ENCODE peak calls at places on chromosomes 12 and 14, in seven cellular contexts. A is fibroblast of lung, S is neural progenitor cell, X is esophagus squamous epithelium, R is astrocyte, C is BE2C, M is breast epithelium. O is an unnamed sample. For H3K27me3, the result is how much of the 10 kb centered on the place peaks cover.

GRCh38 chr12:95789126-95790024 is 1.2 kb downstream of the NTN4 start:
- DNase-seq in A (no peak), S (peak), X (no peak), R (no peak), C (peak), M (no peak), O (no peak)

GRCh38 chr12:75955251-75955650 is 76.3 kb downstream of the PHLDA1 start:
- DNase-seq in A (no peak), S (no peak), X (no peak), R (no peak), C (no peak), M (no peak), O (no peak)

GRCh38 chr14:101634453-101635237 is 73.3 kb downstream of the DIO3 start:
- DNase-seq in A (no peak), S (no peak), X (no peak), R (no peak), C (no peak), M (no peak), O (no peak)

GRCh38 chr14:101411770-101412169 is 149.5 kb upstream of the DIO3 start:
- DNase-seq in A (no peak), S (no peak), X (no peak), R (no peak), C (no peak), M (no peak), O (no peak)

GRCh38 chr14:93683241-93683640 is 105.0 kb downstream of the PRIMA1 start:
- DNase-seq in A (no peak), S (peak), X (no peak), R (no peak), C (peak), M (no peak), O (no peak)

GRCh38 chr14:103910262-103910935 is 17.9 kb upstream of the TDRD9 start:
- DNase-seq in A (peak), S (peak), X (no peak), R (peak), C (peak), M (peak), O (peak)

GRCh38 chr14:87000071-87000470 is 992.9 kb downstream of the GALC start:
- DNase-seq in A (no peak), S (peak), X (no peak), R (no peak), C (no peak), M (no peak), O (no peak)

GRCh38 chr14:44895716-44896115 is 66.0 kb downstream of the KLHL28 start:
- DNase-seq in A (peak), S (no peak), X (no peak), R (peak), C (no peak), M (no peak), O (no peak)

GRCh38 chr12:89461649-89462612 is 62.7 kb downstream of the GALNT4 start:
- DNase-seq in A (peak), S (peak), X (no peak), R (peak), C (no peak), M (no peak), O (no peak)

GRCh38 chr12:57340104-57340503 is 89.1 kb upstream of the STAC3 start:
- DNase-seq in A (peak), S (peak), X (no peak), R (peak), C (no peak), M (no peak), O (peak)

GRCh38 chr14:104105071-104105821 is 19.7 kb downstream of the ASPG start:
- DNase-seq in A (no peak), S (no peak), X (no peak), R (no peak), C (no peak), M (peak), O (no peak)

GRCh38 chr12:50613463-50613862 is 108.7 kb downstream of the DIP2B start:
- DNase-seq in A (no peak), S (no peak), X (no peak), R (no peak), C (no peak), M (no peak), O (no peak)

GRCh38 chr12:112837629-112838191 is 46.2 kb downstream of the RPH3A start:
- DNase-seq in A (peak), S (no peak), X (no peak), R (peak), C (no peak), M (no peak), O (no peak)

GRCh38 chr12:52205584-52206308 is 13.9 kb upstream of the KRT80 start:
- DNase-seq in A (no peak), S (no peak), X (no peak), R (no peak), C (peak), M (peak), O (peak)

GRCh38 chr12:68794653-68795253 is 13.2 kb upstream of the MDM2 start:
- DNase-seq in A (peak), S (no peak), X (no peak), R (peak), C (no peak), M (no peak), O (no peak)

GRCh38 chr12:9761407-9761736 is 671 bp upstream of the CD69 start:
- DNase-seq in A (peak), S (no peak), X (no peak), R (peak), C (no peak), M (no peak), O (no peak)

GRCh38 chr12:131831021-131831571 is 2.9 kb downstream of the MMP17 start:
- DNase-seq in A (peak), S (no peak), X (no peak), R (no peak), C (peak), M (no peak), O (no peak)

GRCh38 chr14:61406198-61406597 is 84.8 kb downstream of the PRKCH start:
- DNase-seq in A (no peak), S (peak), X (no peak), R (no peak), C (no peak), M (no peak), O (no peak)

GRCh38 chr14:92659765-92660561 is 88.5 kb downstream of the LGMN start:
- DNase-seq in A (no peak), S (no peak), X (no peak), R (no peak), C (no peak), M (no peak), O (peak)

GRCh38 chr12:103257763-103258162 is 238.0 kb downstream of the C12orf42 start:
- DNase-seq in A (no peak), S (no peak), X (no peak), R (no peak), C (no peak), M (no peak), O (no peak)

GRCh38 chr14:54117401-54117800 is 160.8 kb upstream of the BMP4 start:
- DNase-seq in A (no peak), S (no peak), X (no peak), R (no peak), C (no peak), M (no peak), O (no peak)

GRCh38 chr14:75910048-75910447 is 71.7 kb downstream of the TGFB3 start:
- DNase-seq in A (no peak), S (no peak), X (no peak), R (no peak), C (no peak), M (no peak), O (no peak)

GRCh38 chr12:124744659-124745467 is 118.8 kb downstream of the SCARB1 start:
- DNase-seq in A (no peak), S (no peak), X (no peak), R (no peak), C (peak), M (no peak), O (peak)

GRCh38 chr12:50786498-50787231 is 22.8 kb downstream of the ATF1 start:
- DNase-seq in A (peak), S (no peak), X (no peak), R (peak), C (no peak), M (no peak), O (no peak)

GRCh38 chr12:24034894-24035293 is 85.4 kb upstream of the SOX5 start:
- DNase-seq in A (no peak), S (no peak), X (no peak), R (no peak), C (no peak), M (no peak), O (no peak)
- TF ChIP-seq CTCF in A (no peak), S (no peak), X (no peak), R (no peak), C (no peak), M (no peak), O (no peak)

DNA sequence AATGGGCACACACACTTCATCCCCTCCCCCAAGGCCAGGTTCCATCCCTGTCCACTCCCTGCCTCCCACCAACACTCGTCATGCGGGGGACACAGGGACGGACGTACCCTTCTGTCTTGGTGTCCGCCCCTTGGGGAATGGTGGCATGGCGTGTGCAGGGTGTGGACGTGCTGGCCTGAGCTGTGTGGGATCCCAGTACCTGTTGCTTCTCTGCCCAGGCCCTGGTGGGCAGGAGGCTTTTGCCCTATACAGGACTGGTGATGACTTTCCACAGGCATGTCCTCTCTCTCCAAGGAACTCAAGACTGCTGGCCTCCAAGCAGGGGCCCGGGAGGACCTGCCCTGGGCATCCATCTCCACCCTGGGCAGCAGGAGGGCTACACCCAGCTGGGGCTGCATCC is 195.8 kb upstream of the PRMT8 start:
- DNase-seq in A (no peak), S (no peak), X (no peak), R (no peak), C (no peak), M (no peak), O (no peak)
- H3K27me3 ChIP-seq in A (under half), S (under half), X (half or more), R (under half), C (under half), M (under half), O (under half)

GRCh38 chr14:50954811-50955372 is 10.6 kb upstream of the PYGL start:
- DNase-seq in A (peak), S (peak), X (no peak), R (peak), C (no peak), M (no peak), O (no peak)

GRCh38 chr14:50953497-50953896 is 9.2 kb upstream of the PYGL start:
- DNase-seq in A (no peak), S (no peak), X (no peak), R (no peak), C (no peak), M (no peak), O (no peak)

GRCh38 chr14:50951032-50951431 is 6.7 kb upstream of the PYGL start:
- DNase-seq in A (no peak), S (no peak), X (no peak), R (no peak), C (no peak), M (no peak), O (no peak)

GRCh38 chr14:50957296-50957695 is 13.0 kb upstream of the PYGL start:
- DNase-seq in A (peak), S (no peak), X (no peak), R (peak), C (peak), M (no peak), O (no peak)

DNA sequence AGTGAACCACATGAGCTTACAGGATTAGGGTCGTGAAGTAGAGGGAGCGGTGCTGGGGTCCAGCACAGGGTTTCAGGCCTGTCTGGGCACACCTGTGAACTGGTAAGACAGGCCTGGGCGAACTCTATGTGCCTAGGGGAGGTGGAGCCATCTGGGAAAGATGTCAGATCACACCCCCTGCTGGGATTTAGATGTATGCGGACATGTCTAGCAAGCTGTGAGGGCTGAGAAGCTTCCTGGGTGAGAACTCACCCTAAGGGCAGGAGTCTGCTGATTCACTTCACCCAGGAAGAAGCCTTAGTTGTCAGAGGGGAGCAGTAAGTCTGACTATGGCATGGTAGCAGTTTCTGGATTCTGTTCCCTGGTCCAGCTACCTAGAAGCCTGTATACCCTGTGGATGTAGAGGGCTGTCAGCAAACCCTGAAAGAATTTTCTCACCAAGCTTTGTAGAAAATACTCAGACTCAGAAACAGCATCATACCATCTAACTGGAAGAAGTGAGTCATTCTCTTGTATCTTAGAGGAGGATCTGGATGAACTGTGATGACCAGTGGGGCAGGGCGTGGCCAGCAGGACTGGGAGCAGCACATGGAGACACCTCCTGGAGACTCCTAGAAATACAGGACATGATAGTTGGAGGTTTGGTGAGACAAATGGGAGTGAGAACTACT is 11.2 kb upstream of the PYGL start:
- DNase-seq in A (peak), S (peak), X (no peak), R (peak), C (peak), M (peak), O (peak)
- TF ChIP-seq CTCF in A (peak), S (peak), X (peak), R (peak), C (peak), M (no peak), O (no peak)

DNA sequence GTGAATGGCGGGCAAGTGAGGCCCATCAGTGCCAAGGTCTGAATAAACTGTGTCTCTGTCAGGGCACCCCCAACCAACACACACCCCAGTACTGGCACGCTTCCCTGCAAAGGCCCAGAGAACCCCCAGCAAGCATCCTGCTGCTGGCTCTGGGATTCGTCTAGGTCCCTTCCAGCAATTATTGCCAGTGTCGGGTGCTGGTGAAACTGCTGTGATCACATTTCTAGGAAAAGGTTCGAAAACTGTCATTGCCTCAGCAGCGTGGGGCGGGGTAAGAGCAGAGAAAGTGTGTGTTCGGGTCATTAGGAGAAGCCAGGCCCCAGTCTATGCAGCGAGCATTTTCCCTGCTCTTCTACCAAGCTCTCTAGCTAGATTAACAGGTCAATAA is 2.5 kb downstream of the FAM222A start:
- DNase-seq in A (no peak), S (no peak), X (no peak), R (no peak), C (peak), M (no peak), O (no peak)
- H3K27me3 ChIP-seq in A (half or more), S (half or more), X (half or more), R (half or more), C (under half), M (under half), O (under half)

O was measured in gastrocnemius medialis.